ENCODE peak calls at places on chromosomes 11 and 22, in nine cellular contexts. One of them, this sample, is unnamed. For H3K9me3, the result is how much of the 10 kb centered on the place peaks cover.

GRCh38 chr11:8201524-8202365 is 32.9 kb upstream of the RIC3 start:
- DNase-seq in mesenchymal stem cell: no peak
- DNase-seq in heart right ventricle: no peak
- DNase-seq in naive thymus-derived CD4-positive, alpha-beta T cell: no peak
- DNase-seq in SK-N-SH: no peak
- DNase-seq in fibroblast of lung: no peak
- DNase-seq in cardiac muscle cell: no peak
- DNase-seq in hepatocyte: no peak
- DNase-seq in Peyer's patch: no peak
- DNase-seq in this sample: no peak

GRCh38 chr11:11311169-11311568 is 41.9 kb downstream of the CSNK2A3 start:
- DNase-seq in mesenchymal stem cell: no peak
- DNase-seq in heart right ventricle: no peak
- DNase-seq in naive thymus-derived CD4-positive, alpha-beta T cell: no peak
- DNase-seq in SK-N-SH: no peak
- DNase-seq in fibroblast of lung: no peak
- DNase-seq in cardiac muscle cell: no peak
- DNase-seq in hepatocyte: no peak
- DNase-seq in Peyer's patch: no peak
- DNase-seq in this sample: no peak

GRCh38 chr11:103013426-103013825 is 57.9 kb upstream of the MMP13 start:
- DNase-seq in mesenchymal stem cell: peak
- DNase-seq in heart right ventricle: no peak
- DNase-seq in naive thymus-derived CD4-positive, alpha-beta T cell: no peak
- DNase-seq in SK-N-SH: no peak
- DNase-seq in fibroblast of lung: peak
- DNase-seq in cardiac muscle cell: no peak
- DNase-seq in hepatocyte: no peak
- DNase-seq in Peyer's patch: no peak
- DNase-seq in this sample: no peak

GRCh38 chr22:46881373-46882118 is 119.1 kb downstream of the TBC1D22A start:
- DNase-seq in mesenchymal stem cell: peak
- DNase-seq in heart right ventricle: no peak
- DNase-seq in naive thymus-derived CD4-positive, alpha-beta T cell: no peak
- DNase-seq in SK-N-SH: no peak
- DNase-seq in fibroblast of lung: peak
- DNase-seq in cardiac muscle cell: no peak
- DNase-seq in hepatocyte: no peak
- DNase-seq in Peyer's patch: no peak
- DNase-seq in this sample: no peak

GRCh38 chr11:65366340-65366773 is 11.8 kb downstream of the TIGD3 start:
- DNase-seq in mesenchymal stem cell: peak
- DNase-seq in heart right ventricle: peak
- DNase-seq in naive thymus-derived CD4-positive, alpha-beta T cell: peak
- DNase-seq in SK-N-SH: peak
- DNase-seq in fibroblast of lung: peak
- DNase-seq in cardiac muscle cell: peak
- DNase-seq in hepatocyte: peak
- DNase-seq in Peyer's patch: peak
- DNase-seq in this sample: no peak

GRCh38 chr11:66720899-66721470 is 8.0 kb downstream of the SPTBN2 start:
- DNase-seq in mesenchymal stem cell: no peak
- DNase-seq in heart right ventricle: no peak
- DNase-seq in naive thymus-derived CD4-positive, alpha-beta T cell: no peak
- DNase-seq in SK-N-SH: no peak
- DNase-seq in fibroblast of lung: no peak
- DNase-seq in cardiac muscle cell: no peak
- DNase-seq in hepatocyte: no peak
- DNase-seq in Peyer's patch: no peak
- DNase-seq in this sample: no peak

GRCh38 chr11:117179048-117179999 is 781 bp downstream of the SIDT2 start:
- DNase-seq in mesenchymal stem cell: peak
- DNase-seq in heart right ventricle: peak
- DNase-seq in naive thymus-derived CD4-positive, alpha-beta T cell: no peak
- DNase-seq in SK-N-SH: no peak
- DNase-seq in fibroblast of lung: peak
- DNase-seq in cardiac muscle cell: peak
- DNase-seq in hepatocyte: peak
- DNase-seq in Peyer's patch: peak
- DNase-seq in this sample: peak

GRCh38 chr11:93476796-93477195 is 66.4 kb downstream of the SMCO4 start:
- DNase-seq in mesenchymal stem cell: peak
- DNase-seq in heart right ventricle: no peak
- DNase-seq in naive thymus-derived CD4-positive, alpha-beta T cell: no peak
- DNase-seq in SK-N-SH: no peak
- DNase-seq in fibroblast of lung: peak
- DNase-seq in cardiac muscle cell: no peak
- DNase-seq in hepatocyte: no peak
- DNase-seq in Peyer's patch: no peak
- DNase-seq in this sample: no peak

GRCh38 chr11:94473177-94473799 is 20.4 kb downstream of the MRE11 start:
- DNase-seq in mesenchymal stem cell: peak
- DNase-seq in heart right ventricle: no peak
- DNase-seq in naive thymus-derived CD4-positive, alpha-beta T cell: no peak
- DNase-seq in SK-N-SH: no peak
- DNase-seq in fibroblast of lung: no peak
- DNase-seq in cardiac muscle cell: no peak
- DNase-seq in hepatocyte: no peak
- DNase-seq in Peyer's patch: no peak
- DNase-seq in this sample: no peak

GRCh38 chr22:38941488-38941987 is 15.9 kb upstream of the APOBEC3A start:
- DNase-seq in mesenchymal stem cell: no peak
- DNase-seq in heart right ventricle: no peak
- DNase-seq in naive thymus-derived CD4-positive, alpha-beta T cell: no peak
- DNase-seq in SK-N-SH: no peak
- DNase-seq in fibroblast of lung: no peak
- DNase-seq in cardiac muscle cell: no peak
- DNase-seq in hepatocyte: no peak
- DNase-seq in Peyer's patch: peak
- DNase-seq in this sample: no peak

GRCh38 chr11:57775474-57775873 is 13.9 kb downstream of the CTNND1 start:
- DNase-seq in mesenchymal stem cell: peak
- DNase-seq in heart right ventricle: peak
- DNase-seq in naive thymus-derived CD4-positive, alpha-beta T cell: no peak
- DNase-seq in SK-N-SH: no peak
- DNase-seq in fibroblast of lung: no peak
- DNase-seq in cardiac muscle cell: no peak
- DNase-seq in hepatocyte: no peak
- DNase-seq in Peyer's patch: no peak
- DNase-seq in this sample: no peak

GRCh38 chr11:636511-637332 is at the start of gene DRD4:
- DNase-seq in mesenchymal stem cell: peak
- DNase-seq in heart right ventricle: no peak
- DNase-seq in naive thymus-derived CD4-positive, alpha-beta T cell: no peak
- DNase-seq in SK-N-SH: peak
- DNase-seq in fibroblast of lung: no peak
- DNase-seq in cardiac muscle cell: peak
- DNase-seq in hepatocyte: peak
- DNase-seq in Peyer's patch: no peak
- DNase-seq in this sample: no peak

GRCh38 chr11:16195659-16196058 is 160.7 kb downstream of the SOX6 start:
- DNase-seq in mesenchymal stem cell: no peak
- DNase-seq in heart right ventricle: no peak
- DNase-seq in naive thymus-derived CD4-positive, alpha-beta T cell: no peak
- DNase-seq in SK-N-SH: no peak
- DNase-seq in fibroblast of lung: peak
- DNase-seq in cardiac muscle cell: no peak
- DNase-seq in hepatocyte: no peak
- DNase-seq in Peyer's patch: no peak
- DNase-seq in this sample: no peak

DNA sequence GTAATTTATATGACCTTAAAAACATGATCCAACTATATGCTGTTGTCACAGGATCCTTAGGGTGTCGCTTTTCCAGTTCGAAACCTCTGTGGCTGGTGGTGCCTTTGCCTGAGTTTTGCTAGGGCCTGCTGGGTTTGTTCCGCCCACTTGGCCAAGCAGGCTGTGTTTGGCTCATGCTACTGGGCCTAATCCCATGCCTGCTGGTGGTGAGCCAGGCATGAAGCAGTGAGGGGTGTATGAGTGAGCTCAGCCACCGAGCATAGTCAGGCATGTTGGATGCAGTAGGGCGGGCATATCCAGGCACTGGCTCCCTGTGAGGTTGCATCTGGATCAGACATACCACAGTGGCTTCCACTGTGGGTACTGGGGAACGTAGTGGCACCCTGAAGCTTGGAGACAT is 16.3 kb downstream of the NPAT start:
- DNase-seq in mesenchymal stem cell: no peak
- DNase-seq in heart right ventricle: no peak
- DNase-seq in naive thymus-derived CD4-positive, alpha-beta T cell: no peak
- DNase-seq in SK-N-SH: no peak
- DNase-seq in fibroblast of lung: no peak
- DNase-seq in cardiac muscle cell: no peak
- DNase-seq in hepatocyte: no peak
- DNase-seq in Peyer's patch: no peak
- DNase-seq in this sample: no peak
- H3K9me3 ChIP-seq in mesenchymal stem cell: under half
- H3K9me3 ChIP-seq in heart right ventricle: under half
- H3K9me3 ChIP-seq in naive thymus-derived CD4-positive, alpha-beta T cell: under half
- H3K9me3 ChIP-seq in SK-N-SH: under half
- H3K9me3 ChIP-seq in fibroblast of lung: under half
- H3K9me3 ChIP-seq in cardiac muscle cell: under half
- H3K9me3 ChIP-seq in hepatocyte: under half
- H3K9me3 ChIP-seq in Peyer's patch: under half
- H3K9me3 ChIP-seq in this sample: under half

GRCh38 chr22:49154433-49154832 is 673.2 kb downstream of the BRD1 start:
- DNase-seq in mesenchymal stem cell: no peak
- DNase-seq in heart right ventricle: no peak
- DNase-seq in naive thymus-derived CD4-positive, alpha-beta T cell: no peak
- DNase-seq in SK-N-SH: no peak
- DNase-seq in fibroblast of lung: no peak
- DNase-seq in cardiac muscle cell: no peak
- DNase-seq in hepatocyte: no peak
- DNase-seq in Peyer's patch: no peak
- DNase-seq in this sample: no peak
- H3K9me3 ChIP-seq in mesenchymal stem cell: under half
- H3K9me3 ChIP-seq in heart right ventricle: under half
- H3K9me3 ChIP-seq in naive thymus-derived CD4-positive, alpha-beta T cell: under half
- H3K9me3 ChIP-seq in SK-N-SH: under half
- H3K9me3 ChIP-seq in fibroblast of lung: under half
- H3K9me3 ChIP-seq in cardiac muscle cell: under half
- H3K9me3 ChIP-seq in hepatocyte: under half
- H3K9me3 ChIP-seq in Peyer's patch: under half
- H3K9me3 ChIP-seq in this sample: under half

GRCh38 chr11:48242501-48242900 is 2.4 kb upstream of the OR4X2 start:
- DNase-seq in mesenchymal stem cell: no peak
- DNase-seq in heart right ventricle: no peak
- DNase-seq in naive thymus-derived CD4-positive, alpha-beta T cell: no peak
- DNase-seq in SK-N-SH: no peak
- DNase-seq in fibroblast of lung: no peak
- DNase-seq in cardiac muscle cell: no peak
- DNase-seq in hepatocyte: no peak
- DNase-seq in Peyer's patch: no peak
- DNase-seq in this sample: no peak
- H3K9me3 ChIP-seq in mesenchymal stem cell: under half
- H3K9me3 ChIP-seq in heart right ventricle: under half
- H3K9me3 ChIP-seq in naive thymus-derived CD4-positive, alpha-beta T cell: under half
- H3K9me3 ChIP-seq in SK-N-SH: under half
- H3K9me3 ChIP-seq in fibroblast of lung: under half
- H3K9me3 ChIP-seq in cardiac muscle cell: under half
- H3K9me3 ChIP-seq in hepatocyte: under half
- H3K9me3 ChIP-seq in Peyer's patch: under half
- H3K9me3 ChIP-seq in this sample: under half

DNA sequence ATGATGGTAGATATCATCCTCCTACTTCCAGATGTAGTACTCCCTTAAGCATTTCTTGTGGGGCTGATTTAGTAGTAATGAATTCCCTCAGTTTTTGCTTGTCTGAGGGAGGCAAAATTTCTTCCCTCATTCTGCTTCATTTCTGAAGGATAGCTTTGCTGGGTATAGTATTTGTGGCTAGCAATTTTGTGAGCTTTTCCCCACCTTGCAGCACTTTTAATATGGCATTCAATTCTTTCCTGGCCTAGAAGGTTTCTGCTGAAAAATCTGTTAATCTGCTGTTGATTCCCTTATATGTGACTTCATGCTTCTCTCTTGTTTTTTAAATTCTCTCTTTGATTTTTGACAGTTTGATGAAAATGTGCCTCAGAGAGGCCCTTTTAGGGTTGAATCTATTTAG is 50.4 kb downstream of the KCNQ1OT1 start:
- DNase-seq in mesenchymal stem cell: no peak
- DNase-seq in heart right ventricle: no peak
- DNase-seq in naive thymus-derived CD4-positive, alpha-beta T cell: no peak
- DNase-seq in SK-N-SH: no peak
- DNase-seq in fibroblast of lung: no peak
- DNase-seq in cardiac muscle cell: no peak
- DNase-seq in hepatocyte: no peak
- DNase-seq in Peyer's patch: no peak
- DNase-seq in this sample: no peak
- H3K9me3 ChIP-seq in mesenchymal stem cell: half or more
- H3K9me3 ChIP-seq in heart right ventricle: half or more
- H3K9me3 ChIP-seq in naive thymus-derived CD4-positive, alpha-beta T cell: under half
- H3K9me3 ChIP-seq in SK-N-SH: under half
- H3K9me3 ChIP-seq in fibroblast of lung: under half
- H3K9me3 ChIP-seq in cardiac muscle cell: under half
- H3K9me3 ChIP-seq in hepatocyte: half or more
- H3K9me3 ChIP-seq in Peyer's patch: under half
- H3K9me3 ChIP-seq in this sample: under half

DNA sequence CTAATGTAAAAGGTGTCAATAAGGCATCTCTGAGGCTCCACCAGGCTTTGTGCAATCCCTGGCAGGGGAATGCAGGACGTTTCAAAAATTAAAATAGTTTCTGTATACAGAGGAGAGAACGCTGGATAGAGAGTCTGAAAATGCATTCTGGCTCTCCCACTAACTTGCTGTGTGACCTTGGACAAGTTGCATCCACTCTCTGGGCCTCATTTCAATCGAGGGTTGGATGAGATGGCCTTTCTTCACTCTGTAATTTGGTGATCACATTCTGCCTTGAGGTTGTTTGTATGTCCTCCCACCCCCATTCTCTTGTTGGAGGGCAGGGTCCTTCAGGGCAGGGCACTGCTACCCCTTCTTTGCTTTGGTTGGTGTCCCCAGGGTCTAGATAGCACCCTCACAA is 78.5 kb downstream of the CACNG2 start:
- DNase-seq in mesenchymal stem cell: no peak
- DNase-seq in heart right ventricle: no peak
- DNase-seq in naive thymus-derived CD4-positive, alpha-beta T cell: no peak
- DNase-seq in SK-N-SH: no peak
- DNase-seq in fibroblast of lung: no peak
- DNase-seq in cardiac muscle cell: no peak
- DNase-seq in hepatocyte: no peak
- DNase-seq in Peyer's patch: no peak
- DNase-seq in this sample: no peak
- H3K9me3 ChIP-seq in mesenchymal stem cell: under half
- H3K9me3 ChIP-seq in heart right ventricle: under half
- H3K9me3 ChIP-seq in naive thymus-derived CD4-positive, alpha-beta T cell: under half
- H3K9me3 ChIP-seq in SK-N-SH: under half
- H3K9me3 ChIP-seq in fibroblast of lung: under half
- H3K9me3 ChIP-seq in cardiac muscle cell: under half
- H3K9me3 ChIP-seq in hepatocyte: under half
- H3K9me3 ChIP-seq in Peyer's patch: under half
- H3K9me3 ChIP-seq in this sample: under half